ENCODE peak calls at places on chromosomes 5 and 9, in six cellular contexts. A is fibroblast of lung, Y is hepatocyte, C is suprapubic skin, D is tibial artery, W is choroid plexus epithelial cell. M is an unnamed sample.

GRCh38 chr9:94772654-94773303 is 46.3 kb downstream of the AOPEP start:
- DNase-seq in Y (peak), A (peak), C (no peak), W (peak), D (no peak), M (no peak)

GRCh38 chr9:134328841-134329575 is 2.8 kb downstream of the RXRA start:
- DNase-seq in A (peak), D (peak), Y (peak), W (peak), C (no peak), M (no peak)

GRCh38 chr9:89386797-89387196 is 68.5 kb downstream of the SECISBP2 start:
- DNase-seq in W (no peak), D (no peak), Y (no peak), A (no peak), C (peak), M (no peak)

GRCh38 chr9:130561056-130561455 is 18.3 kb upstream of the FUBP3 start:
- DNase-seq in A (no peak), Y (no peak), W (no peak), D (no peak), C (no peak), M (no peak)

GRCh38 chr9:82781965-82782392 is 281.0 kb downstream of the RASEF start:
- DNase-seq in Y (no peak), C (no peak), A (no peak), W (no peak), D (no peak), M (no peak)

GRCh38 chr5:179437341-179438001 is 92.2 kb upstream of the ADAMTS2 start:
- DNase-seq in C (no peak), W (no peak), Y (no peak), D (no peak), A (no peak), M (no peak)

GRCh38 chr5:15757103-15757502 is 257.1 kb downstream of the FBXL7 start:
- DNase-seq in A (peak), Y (no peak), D (no peak), C (no peak), W (peak), M (no peak)

GRCh38 chr5:176416965-176417364 is 626 bp upstream of the CLTB start:
- DNase-seq in Y (no peak), A (no peak), C (no peak), W (no peak), D (no peak), M (no peak)

GRCh38 chr9:133513214-133514088 is 11.3 kb downstream of the MYMK start:
- DNase-seq in C (no peak), A (no peak), W (no peak), D (no peak), Y (no peak), M (no peak)

GRCh38 chr5:112390327-112390726 is 28.8 kb downstream of the EPB41L4A start:
- DNase-seq in A (no peak), Y (peak), W (no peak), D (no peak), C (no peak), M (no peak)

GRCh38 chr5:153159611-153160010 is 330.9 kb upstream of the GRIA1 start:
- DNase-seq in W (peak), D (no peak), Y (no peak), C (no peak), A (peak), M (no peak)

GRCh38 chr9:100428871-100429654 is 2.1 kb downstream of the MSANTD3 start:
- DNase-seq in W (peak), Y (peak), D (peak), A (peak), C (no peak), M (peak)

GRCh38 chr5:175815126-175815913 is 56.1 kb upstream of the CPLX2 start:
- DNase-seq in A (no peak), Y (no peak), C (no peak), D (no peak), W (no peak), M (no peak)

GRCh38 chr5:52132053-52132452 is 655.7 kb upstream of the ITGA1 start:
- DNase-seq in D (no peak), C (no peak), W (no peak), Y (no peak), A (no peak), M (no peak)

GRCh38 chr9:111161015-111161415 is 122.7 kb upstream of the LPAR1 start:
- DNase-seq in D (no peak), W (peak), A (peak), Y (no peak), C (no peak), M (no peak)

GRCh38 chr5:156523607-156524006 is 196.6 kb downstream of the SGCD start:
- DNase-seq in C (no peak), A (no peak), W (no peak), D (no peak), Y (no peak), M (no peak)

GRCh38 chr5:181217111-181217804 is 5.8 kb upstream of the TRIM41 start:
- DNase-seq in C (no peak), W (peak), D (peak), A (peak), Y (peak), M (peak)

GRCh38 chr9:96027271-96028131 is 152.0 kb downstream of the ERCC6L2 start:
- DNase-seq in Y (peak), A (no peak), D (no peak), W (no peak), C (no peak), M (no peak)

GRCh38 chr5:149421372-149421685 is 42.2 kb upstream of the IL17B start:
- DNase-seq in Y (no peak), D (no peak), C (no peak), A (no peak), W (no peak), M (no peak)

GRCh38 chr5:176875783-176876505 is 23.2 kb downstream of the HK3 start:
- DNase-seq in W (no peak), D (no peak), C (no peak), Y (no peak), A (no peak), M (no peak)

GRCh38 chr5:44536650-44537260 is 147.5 kb upstream of the FGF10 start:
- DNase-seq in C (no peak), W (peak), A (peak), D (peak), Y (peak), M (peak)

GRCh38 chr5:180598797-180599589 is 7.7 kb upstream of the SCGB3A1 start:
- DNase-seq in D (no peak), W (no peak), A (no peak), C (peak), Y (no peak), M (no peak)

GRCh38 chr5:66498791-66499207 is 97.4 kb upstream of the MAST4 start:
- DNase-seq in C (no peak), Y (peak), D (no peak), A (peak), W (no peak), M (peak)

GRCh38 chr9:114532561-114533237 is 27.4 kb upstream of the WHRN start:
- DNase-seq in A (no peak), D (no peak), W (no peak), Y (no peak), C (no peak), M (no peak)

GRCh38 chr9:113910036-113910639 is 34.0 kb downstream of the ZNF618 start:
- DNase-seq in Y (peak), C (no peak), A (no peak), D (no peak), W (no peak), M (no peak)

GRCh38 chr9:129624168-129624759 is 1.7 kb upstream of the NTMT1 start:
- DNase-seq in C (peak), Y (peak), W (peak), A (peak), D (no peak), M (peak)

GRCh38 chr5:72957337-72957736 is 1.5 kb downstream of the FCHO2 start:
- DNase-seq in D (no peak), C (no peak), Y (no peak), W (no peak), A (no peak), M (no peak)

GRCh38 chr5:35777358-35778087 is 79.2 kb upstream of the IL7R start:
- DNase-seq in Y (peak), W (peak), D (peak), C (no peak), A (peak), M (peak)

GRCh38 chr9:127194881-127195713 is 69.5 kb upstream of the GARNL3 start:
- DNase-seq in D (no peak), A (no peak), Y (peak), C (no peak), W (no peak), M (no peak)

GRCh38 chr9:127197861-127198430 is 66.6 kb upstream of the GARNL3 start:
- DNase-seq in Y (no peak), C (no peak), D (no peak), W (peak), A (peak), M (no peak)

GRCh38 chr9:127195976-127196825 is 68.4 kb upstream of the GARNL3 start:
- DNase-seq in A (no peak), Y (no peak), W (no peak), D (no peak), C (no peak), M (no peak)

GRCh38 chr9:127197186-127197860 is 67.3 kb upstream of the GARNL3 start:
- DNase-seq in A (no peak), D (no peak), Y (no peak), W (no peak), C (no peak), M (no peak)

GRCh38 chr9:127196826-127197145 is 67.8 kb upstream of the GARNL3 start:
- DNase-seq in A (peak), W (no peak), D (no peak), C (no peak), Y (no peak), M (no peak)
- TF ChIP-seq CTCF in A (no peak), W (no peak), D (no peak), C (no peak), Y (no peak), M (no peak)

GRCh38 chr9:120713257-120714087 is 798 bp downstream of the MEGF9 start:
- DNase-seq in C (peak), Y (no peak), W (no peak), A (peak), D (no peak), M (no peak)

GRCh38 chr9:120712539-120713031 is 1.7 kb downstream of the MEGF9 start:
- DNase-seq in Y (no peak), C (no peak), A (no peak), D (no peak), W (no peak), M (no peak)

GRCh38 chr9:120710110-120710981 is 3.9 kb downstream of the MEGF9 start:
- DNase-seq in W (peak), D (no peak), C (no peak), Y (no peak), A (peak), M (peak)

GRCh38 chr9:120711841-120712538 is 2.3 kb downstream of the MEGF9 start:
- DNase-seq in A (peak), W (no peak), Y (no peak), C (no peak), D (no peak), M (peak)

DNA sequence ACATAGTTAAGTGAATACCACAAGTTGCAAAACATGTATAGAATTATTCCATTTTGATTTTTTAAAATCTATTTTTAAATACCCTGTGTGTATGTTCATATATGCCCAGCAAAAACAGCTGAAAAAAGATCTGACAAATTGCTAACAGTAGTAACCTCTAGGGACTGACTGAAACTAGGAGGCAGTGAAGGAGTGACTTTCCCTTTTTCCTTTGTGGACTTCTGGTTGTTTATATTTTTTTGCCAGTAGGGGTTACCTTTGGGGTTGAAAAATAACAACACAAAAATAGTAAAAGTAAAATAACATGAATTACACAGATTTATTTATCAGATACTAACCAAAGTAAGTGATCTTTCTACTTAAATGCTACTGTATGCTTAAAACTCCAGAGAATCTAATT is 2.9 kb downstream of the MEGF9 start:
- DNase-seq in W (no peak), C (no peak), D (no peak), A (peak), Y (no peak), M (no peak)
- H3K4me3 ChIP-seq in W (no peak), C (peak), D (peak), A (peak), Y (no peak), M (peak)

GRCh38 chr5:34543687-34544086 is 112.4 kb upstream of the RAI14 start:
- DNase-seq in A (no peak), C (no peak), W (no peak), Y (no peak), D (no peak), M (no peak)
- TF ChIP-seq CTCF in A (no peak), C (no peak), W (no peak), Y (no peak), D (no peak), M (no peak)

GRCh38 chr5:80146036-80146435 is 109.8 kb downstream of the SERINC5 start:
- DNase-seq in C (no peak), Y (no peak), D (no peak), A (no peak), W (no peak), M (no peak)
- H3K4me3 ChIP-seq in C (no peak), Y (no peak), D (no peak), A (no peak), W (no peak), M (no peak)